ENCODE peak calls at places on chromosomes 3 and 15, in four cellular contexts. G is suprapubic skin, V is A549, L is tibial nerve. O is an unnamed sample. For H3K4me1 and H3K9me3, the result is how much of the 10 kb centered on the place peaks cover.

GRCh38 chr3:133955892-133956291 is 60.2 kb upstream of the RAB6B start:
- DNase-seq in L (no peak), V (no peak), G (no peak), O (no peak)

GRCh38 chr3:53890726-53891499 is 746 bp downstream of the SELENOK start:
- DNase-seq in L (no peak), G (no peak), V (peak), O (no peak)

GRCh38 chr15:61041886-61042285 is 187.2 kb downstream of the RORA start:
- DNase-seq in G (no peak), V (no peak), L (no peak), O (no peak)

GRCh38 chr3:159273608-159274007 is 471.8 kb downstream of the MFSD1 start:
- DNase-seq in V (no peak), G (no peak), L (no peak), O (no peak)

GRCh38 chr15:55823191-55823670 is 80.3 kb upstream of the PRTG start:
- DNase-seq in L (peak), G (no peak), V (no peak), O (no peak)

GRCh38 chr15:90956551-90957104 is 1.9 kb downstream of the RCCD1 start:
- DNase-seq in L (peak), G (peak), V (peak), O (peak)

GRCh38 chr3:48655063-48655462 is 7.6 kb downstream of the CELSR3 start:
- DNase-seq in V (no peak), L (no peak), G (no peak), O (no peak)

GRCh38 chr3:190001426-190001825 is 119.3 kb downstream of the P3H2 start:
- DNase-seq in L (no peak), V (no peak), G (no peak), O (no peak)

GRCh38 chr15:58627706-58628105 is 121.8 kb downstream of the ADAM10 start:
- DNase-seq in G (no peak), L (no peak), V (no peak), O (no peak)

GRCh38 chr3:187281191-187281714 is 10.3 kb downstream of the MASP1 start:
- DNase-seq in V (no peak), L (no peak), G (no peak), O (no peak)

GRCh38 chr3:11567516-11568467 is 75.9 kb downstream of the VGLL4 start:
- DNase-seq in G (peak), V (peak), L (no peak), O (peak)

GRCh38 chr3:127791221-127791913 is 30.9 kb downstream of the MGLL start:
- DNase-seq in L (no peak), V (no peak), G (peak), O (peak)

GRCh38 chr3:45507820-45508317 is 86.7 kb upstream of the LIMD1 start:
- DNase-seq in L (no peak), V (no peak), G (no peak), O (peak)

GRCh38 chr3:120645083-120645800 is 36.8 kb downstream of the HGD start:
- DNase-seq in G (no peak), L (no peak), V (no peak), O (no peak)

GRCh38 chr3:69178100-69178499 is 55.7 kb upstream of the LMOD3 start:
- DNase-seq in L (no peak), V (no peak), G (no peak), O (no peak)

GRCh38 chr15:71810256-71811035 is at the start of gene NR2E3:
- DNase-seq in V (no peak), L (no peak), G (no peak), O (no peak)

GRCh38 chr3:179179979-179180758 is 32.0 kb downstream of the PIK3CA start:
- DNase-seq in L (no peak), V (no peak), G (no peak), O (no peak)

GRCh38 chr3:23325466-23326065 is 122.4 kb downstream of the UBE2E2 start:
- DNase-seq in V (no peak), L (no peak), G (no peak), O (no peak)

GRCh38 chr3:78988324-78988723 is 779.5 kb downstream of the ROBO1 start:
- DNase-seq in G (no peak), V (peak), L (no peak), O (no peak)

GRCh38 chr15:71821547-71822129 is 11.3 kb downstream of the NR2E3 start:
- DNase-seq in G (no peak), V (no peak), L (no peak), O (no peak)

GRCh38 chr15:88256261-88257230 is at the start of gene NTRK3:
- DNase-seq in L (peak), V (no peak), G (no peak), O (no peak)

GRCh38 chr3:122000936-122001605 is 21.0 kb downstream of the ILDR1 start:
- DNase-seq in L (no peak), V (no peak), G (no peak), O (no peak)

GRCh38 chr3:66502267-66502874 is 1.5 kb upstream of the LRIG1 start:
- DNase-seq in V (no peak), L (no peak), G (no peak), O (no peak)

GRCh38 chr3:70889162-70890045 is 577.0 kb upstream of the MDFIC2 start:
- DNase-seq in V (no peak), G (no peak), L (no peak), O (peak)

GRCh38 chr15:49163678-49164077 is 6.4 kb upstream of the GALK2 start:
- DNase-seq in L (no peak), G (no peak), V (no peak), O (no peak)

GRCh38 chr15:47949815-47950214 is 171.0 kb upstream of the SLC24A5 start:
- DNase-seq in V (no peak), L (no peak), G (no peak), O (no peak)

GRCh38 chr15:55224892-55225291 is 28.2 kb upstream of the RSL24D1 start:
- DNase-seq in L (no peak), G (no peak), V (no peak), O (no peak)

GRCh38 chr15:94677202-94677790 is 445.9 kb downstream of the MCTP2 start:
- DNase-seq in V (no peak), G (no peak), L (no peak), O (no peak)

GRCh38 chr3:172070269-172070668 is 30.9 kb downstream of the FNDC3B start:
- DNase-seq in L (no peak), V (no peak), G (no peak), O (no peak)

GRCh38 chr3:172068977-172069376 is 29.6 kb downstream of the FNDC3B start:
- DNase-seq in G (no peak), V (no peak), L (no peak), O (no peak)

GRCh38 chr3:172070799-172071198 is 31.4 kb downstream of the FNDC3B start:
- DNase-seq in L (no peak), G (no peak), V (no peak), O (no peak)

GRCh38 chr3:172067837-172068440 is 28.6 kb downstream of the FNDC3B start:
- DNase-seq in G (no peak), L (no peak), V (no peak), O (no peak)

DNA sequence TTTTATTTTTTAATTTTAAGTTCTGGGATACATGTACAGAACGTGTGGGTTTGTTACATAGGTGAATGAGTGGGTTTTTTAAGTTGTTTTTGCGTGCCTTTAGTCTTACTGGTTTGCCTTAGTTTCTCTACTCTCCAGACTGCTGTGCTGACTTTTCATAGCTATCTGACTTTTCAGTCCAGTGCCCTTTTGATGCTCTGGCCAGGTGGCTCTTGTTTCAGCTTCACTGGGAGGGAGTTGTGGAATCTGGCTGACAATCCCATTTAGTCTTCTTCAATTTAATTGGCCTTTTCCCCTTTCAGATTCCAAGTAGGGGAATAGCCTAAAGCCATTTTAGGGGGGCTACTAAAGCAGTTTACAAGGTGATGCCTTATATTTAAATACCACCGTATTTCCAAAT is 30.1 kb downstream of the FNDC3B start:
- DNase-seq in G (no peak), V (no peak), L (no peak), O (no peak)
- H3K4me1 ChIP-seq in G (under half), V (half or more), L (under half), O (half or more)

DNA sequence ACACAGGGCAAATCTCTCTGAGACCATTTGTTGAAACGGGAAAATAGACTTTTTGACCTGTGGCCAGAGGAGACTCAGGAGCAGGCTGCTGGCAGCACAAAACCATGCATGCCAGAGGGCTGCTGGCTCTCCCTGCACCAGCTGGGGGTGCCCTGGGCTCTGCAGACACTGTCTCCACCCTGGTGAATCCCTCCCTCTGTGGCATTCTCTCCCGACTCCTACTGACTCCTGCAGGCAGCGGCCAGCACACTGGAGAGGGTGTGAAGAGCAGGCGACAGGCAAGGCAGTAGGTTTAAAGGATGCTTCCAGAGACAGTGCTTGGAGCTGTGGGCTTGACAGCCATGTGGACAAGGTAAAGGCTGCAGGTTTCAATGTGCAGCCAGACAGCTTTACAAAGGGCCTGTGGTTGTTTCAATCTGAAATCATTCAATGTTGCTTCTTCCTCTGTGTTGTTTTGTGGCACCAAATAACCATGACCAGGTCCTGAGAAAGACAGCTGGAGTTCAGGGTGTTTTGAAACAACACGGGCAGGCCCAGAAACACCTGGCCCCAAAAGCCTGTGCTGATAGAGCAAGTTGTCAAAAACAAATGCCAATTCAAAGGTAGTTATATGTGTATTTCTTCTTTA is 431.0 kb upstream of the ATP10A start:
- DNase-seq in V (no peak), L (no peak), G (no peak), O (no peak)
- H3K9me3 ChIP-seq in V (under half), L (under half), G (under half), O (under half)

DNA sequence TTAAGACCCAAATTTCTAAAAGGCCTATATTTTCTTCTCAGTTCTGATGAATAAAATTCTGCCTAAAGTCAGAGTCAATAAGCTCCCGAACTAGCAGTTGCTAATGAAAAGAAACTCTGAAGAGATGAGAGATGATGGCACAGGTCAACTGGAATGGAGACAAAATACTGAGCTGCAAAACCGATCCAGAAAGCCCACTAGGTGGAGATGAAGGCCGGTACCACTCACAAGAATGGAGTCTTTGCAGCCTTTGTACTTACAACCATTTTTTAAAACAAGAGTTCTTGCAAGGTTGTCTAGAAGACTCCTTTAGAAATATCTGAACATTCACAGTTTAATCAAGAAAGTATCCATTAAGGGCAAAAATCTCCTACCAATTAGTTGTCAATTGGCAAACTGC is 119.9 kb upstream of the TJP1 start:
- DNase-seq in V (no peak), L (no peak), G (no peak), O (no peak)
- TF ChIP-seq CTCF in V (peak), L (peak), G (no peak), O (no peak)

DNA sequence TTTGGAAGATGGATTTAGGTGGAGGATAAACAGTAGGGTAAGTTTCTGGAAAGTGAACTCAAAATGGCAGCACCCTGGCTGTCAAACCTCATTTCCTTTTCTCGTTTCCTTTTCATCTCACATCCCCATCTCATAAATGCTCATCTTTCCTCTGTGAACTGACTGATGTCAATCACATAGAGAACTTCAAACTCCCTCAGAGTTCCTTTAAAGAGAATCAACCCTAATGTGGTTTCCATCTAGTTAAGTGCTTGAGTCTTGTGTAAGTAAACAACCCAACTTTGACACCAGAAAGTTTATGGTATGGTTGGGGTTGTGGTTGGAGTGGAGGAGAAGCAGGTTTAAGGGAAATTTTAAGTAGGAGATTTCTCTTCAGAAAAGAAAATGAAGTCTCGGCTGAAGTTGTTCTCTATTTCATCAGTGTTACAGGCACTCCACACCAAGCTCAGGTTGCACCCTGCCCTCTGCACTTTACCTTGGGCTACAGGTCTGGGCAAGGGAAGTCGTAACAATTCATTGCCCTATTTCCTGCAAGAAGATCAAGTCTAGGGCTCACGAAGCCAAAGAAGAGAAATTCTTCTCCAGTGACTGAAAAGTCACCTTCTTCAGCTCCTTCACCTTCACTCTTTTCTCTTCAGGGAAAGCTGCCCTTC is 34.4 kb upstream of the TNIK start:
- DNase-seq in L (no peak), G (no peak), V (no peak), O (no peak)
- H3K4me1 ChIP-seq in L (under half), G (under half), V (under half), O (under half)

GRCh38 chr15:25236861-25237155 is 202.0 kb downstream of the UBE3A start:
- DNase-seq in L (no peak), V (no peak), G (no peak), O (no peak)
- H3K9me3 ChIP-seq in L (under half), V (under half), G (under half), O (under half)

O was measured in gastrocnemius medialis.